ENCODE peak calls at places on chromosomes 7 and 10, in four cellular contexts. J is effector memory CD8-positive, alpha-beta T cell; F is adrenal gland; Z is NCI-H2081. P is an unnamed sample.
A peak's percentile ranks its signal among the peaks of the same experiment; 100 is the strongest.

GRCh38 chr10:63883861-63884260 is 362.7 kb downstream of the REEP3 start:
- DNase-seq in J (no peak), F (no peak), Z (peak; percentile 19), P (no peak)

GRCh38 chr10:98041352-98042043 is 11.1 kb upstream of the CRTAC1 start:
- DNase-seq in J (peak; percentile 30), F (peak; percentile 60), Z (peak; percentile 49), P (peak; percentile 45)

GRCh38 chr7:5424689-5425506 is 1.3 kb upstream of the TNRC18 start:
- DNase-seq in J (no peak), F (peak; percentile 65), Z (peak; percentile 50), P (no peak)

GRCh38 chr10:12396567-12396966 is 47.2 kb downstream of the CAMK1D start:
- DNase-seq in J (no peak), F (no peak), Z (no peak), P (no peak)

GRCh38 chr7:155964543-155964942 is 152.3 kb upstream of the SHH start:
- DNase-seq in J (no peak), F (no peak), Z (no peak), P (no peak)

GRCh38 chr10:123891147-123892011 is at the start of gene CPXM2:
- DNase-seq in J (no peak), F (no peak), Z (no peak), P (no peak)

GRCh38 chr7:135265637-135266036 is 32.0 kb downstream of the STRA8 start:
- DNase-seq in J (no peak), F (no peak), Z (no peak), P (no peak)

GRCh38 chr7:96928965-96929364 is 76.4 kb upstream of the DLX6 start:
- DNase-seq in J (no peak), F (no peak), Z (no peak), P (no peak)